ENCODE peak calls at places on chromosomes 4 and X, in five cellular contexts. One of them, this sample, is unnamed.

GRCh38 chr4:147639388-147639787 is 22.2 kb downstream of the TMEM184C start:
- DNase-seq in CD8-positive, alpha-beta T cell: no peak
- DNase-seq in NCI-H2081: no peak
- DNase-seq in M059J: no peak
- DNase-seq in germinal center: no peak
- DNase-seq in this sample: no peak

GRCh38 chrX:55488559-55489314 is 911 bp downstream of the USP51 start:
- DNase-seq in CD8-positive, alpha-beta T cell: peak
- DNase-seq in NCI-H2081: no peak
- DNase-seq in M059J: peak
- DNase-seq in germinal center: peak
- DNase-seq in this sample: peak

GRCh38 chr4:31959972-31960371 is 1239.8 kb downstream of the PCDH7 start:
- DNase-seq in CD8-positive, alpha-beta T cell: no peak
- DNase-seq in NCI-H2081: no peak
- DNase-seq in M059J: no peak
- DNase-seq in germinal center: no peak
- DNase-seq in this sample: no peak

GRCh38 chr4:56307423-56307822 is 79.9 kb downstream of the AASDH start:
- DNase-seq in CD8-positive, alpha-beta T cell: no peak
- DNase-seq in NCI-H2081: no peak
- DNase-seq in M059J: peak
- DNase-seq in germinal center: no peak
- DNase-seq in this sample: no peak

GRCh38 chr4:79893441-79893840 is 179.6 kb downstream of the ANTXR2 start:
- DNase-seq in CD8-positive, alpha-beta T cell: no peak
- DNase-seq in NCI-H2081: no peak
- DNase-seq in M059J: no peak
- DNase-seq in germinal center: no peak
- DNase-seq in this sample: no peak

GRCh38 chr4:39699676-39700409 is 1.9 kb downstream of the UBE2K start:
- DNase-seq in CD8-positive, alpha-beta T cell: no peak
- DNase-seq in NCI-H2081: no peak
- DNase-seq in M059J: peak
- DNase-seq in germinal center: no peak
- DNase-seq in this sample: no peak

GRCh38 chr4:186839122-186840037 is 115.7 kb upstream of the FAT1 start:
- DNase-seq in CD8-positive, alpha-beta T cell: no peak
- DNase-seq in NCI-H2081: no peak
- DNase-seq in M059J: peak
- DNase-seq in germinal center: no peak
- DNase-seq in this sample: no peak

GRCh38 chr4:179941911-179942310 is 2301.3 kb upstream of the TENM3 start:
- DNase-seq in CD8-positive, alpha-beta T cell: no peak
- DNase-seq in NCI-H2081: no peak
- DNase-seq in M059J: no peak
- DNase-seq in germinal center: no peak
- DNase-seq in this sample: no peak

GRCh38 chr4:4991541-4992099 is 27.6 kb downstream of the CYTL1 start:
- DNase-seq in CD8-positive, alpha-beta T cell: no peak
- DNase-seq in NCI-H2081: no peak
- DNase-seq in M059J: no peak
- DNase-seq in germinal center: no peak
- DNase-seq in this sample: no peak

This sample was measured in activated T-helper 9 cell treated with anti-CD3 and anti-CD28 coated beads, Interleukin-2, amount 50 U/mL, for 16 hours.